ENCODE peak calls at places on chromosomes 5 and 9, in seven cellular contexts. X is fibroblast of lung, J is astrocyte, K is IMR-90, R is HepG2, G is GM23248, M is PC-9. Z is an unnamed sample.

GRCh38 chr9:88990721-88991065 is 575 bp upstream of the S1PR3 start:
- DNase-seq in J (no peak), K (no peak), M (no peak), G (no peak), R (no peak), X (no peak), Z (no peak)

GRCh38 chr9:15927131-15927530 is 374.3 kb downstream of the CCDC171 start:
- DNase-seq in G (peak), X (peak), R (no peak), M (no peak), J (peak), K (peak), Z (no peak)

GRCh38 chr5:158970569-158971014 is 129.1 kb downstream of the EBF1 start:
- DNase-seq in K (peak), M (no peak), X (no peak), R (no peak), J (peak), G (no peak), Z (no peak)

GRCh38 chr9:89790542-89791109 is 185.8 kb downstream of the GADD45G start:
- DNase-seq in X (no peak), R (no peak), J (no peak), G (no peak), M (no peak), K (no peak), Z (no peak)

GRCh38 chr9:37921546-37922300 is 17.8 kb upstream of the SLC25A51 start:
- DNase-seq in G (no peak), X (no peak), K (no peak), J (peak), R (no peak), M (no peak), Z (peak)

GRCh38 chr9:115073456-115073855 is 44.5 kb downstream of the TNC start:
- DNase-seq in K (no peak), J (no peak), G (no peak), R (no peak), X (no peak), M (no peak), Z (no peak)

GRCh38 chr5:936149-937144 is 43.8 kb downstream of the TRIP13 start:
- DNase-seq in R (no peak), G (no peak), K (no peak), X (no peak), J (no peak), M (no peak), Z (no peak)

GRCh38 chr9:109441296-109441695 is 56.8 kb downstream of the PTPN3 start:
- DNase-seq in G (peak), R (peak), M (no peak), X (no peak), K (no peak), J (no peak), Z (no peak)

GRCh38 chr5:145829708-145830361 is 5.3 kb downstream of the PRELID2 start:
- DNase-seq in K (no peak), R (peak), X (peak), M (no peak), G (no peak), J (no peak), Z (no peak)

GRCh38 chr5:126742425-126742824 is 34.5 kb upstream of the LMNB1 start:
- DNase-seq in K (no peak), J (no peak), G (no peak), R (no peak), X (no peak), M (no peak), Z (no peak)

GRCh38 chr5:37222181-37222580 is 27.0 kb downstream of the CPLANE1 start:
- DNase-seq in X (no peak), M (no peak), G (no peak), R (no peak), J (no peak), K (no peak), Z (no peak)

GRCh38 chr5:38022621-38023020 is 182.8 kb upstream of the GDNF start:
- DNase-seq in M (no peak), X (no peak), J (no peak), R (no peak), G (no peak), K (no peak), Z (no peak)

GRCh38 chr9:136695435-136695895 is 8.2 kb upstream of the AGPAT2 start:
- DNase-seq in G (no peak), R (no peak), K (no peak), J (no peak), M (peak), X (no peak), Z (no peak)

GRCh38 chr9:137605146-137606004 is at the start of gene ARRDC1:
- DNase-seq in K (peak), R (peak), G (peak), X (peak), M (peak), J (peak), Z (peak)

GRCh38 chr5:87539839-87540238 is 127.1 kb upstream of the CCNH start:
- DNase-seq in G (no peak), K (no peak), X (no peak), J (no peak), R (no peak), M (no peak), Z (no peak)

GRCh38 chr5:149019562-149020140 is 43.2 kb downstream of the SH3TC2 start:
- DNase-seq in M (no peak), R (no peak), J (no peak), X (peak), K (peak), G (no peak), Z (no peak)

DNA sequence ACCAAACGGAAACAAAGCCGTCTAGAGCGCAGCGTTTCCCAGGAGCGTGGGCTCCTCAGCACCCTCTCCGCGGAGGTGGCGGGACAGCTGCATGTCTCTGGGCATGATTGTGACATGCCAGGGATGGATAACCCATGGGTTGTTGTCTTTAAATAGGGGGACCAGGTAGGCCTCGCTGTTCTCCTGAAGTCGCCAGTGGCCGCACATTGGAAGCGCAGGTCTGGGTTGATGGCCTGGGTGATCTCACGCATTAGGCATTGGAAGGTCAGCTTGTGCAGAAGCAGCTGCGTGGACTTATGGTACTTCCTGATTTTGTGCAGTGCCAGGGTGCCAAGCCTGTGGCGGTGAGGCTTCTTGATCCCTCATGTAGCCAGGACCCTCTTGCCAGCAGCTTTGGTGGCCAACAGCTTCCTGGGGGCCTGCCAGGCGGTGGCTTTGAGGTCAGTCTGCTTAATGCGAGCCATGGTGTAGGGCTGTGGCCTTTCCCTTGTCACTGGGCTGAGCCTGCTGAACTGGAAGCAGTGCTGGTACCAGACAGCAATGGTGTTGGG is 6.3 kb upstream of the TAF11L3 start:
- DNase-seq in J (no peak), X (no peak), M (no peak), K (no peak), R (no peak), G (no peak), Z (no peak)
- H2AFZ ChIP-seq in J (no peak), X (no peak), M (no peak), K (no peak), R (no peak), G (no peak), Z (no peak)

GRCh38 chr9:27600254-27600653 is 27.0 kb upstream of the C9orf72 start:
- DNase-seq in M (no peak), J (no peak), R (no peak), G (no peak), X (no peak), K (no peak), Z (no peak)
- H2AFZ ChIP-seq in M (no peak), J (no peak), R (no peak), G (no peak), X (no peak), K (no peak), Z (no peak)

DNA sequence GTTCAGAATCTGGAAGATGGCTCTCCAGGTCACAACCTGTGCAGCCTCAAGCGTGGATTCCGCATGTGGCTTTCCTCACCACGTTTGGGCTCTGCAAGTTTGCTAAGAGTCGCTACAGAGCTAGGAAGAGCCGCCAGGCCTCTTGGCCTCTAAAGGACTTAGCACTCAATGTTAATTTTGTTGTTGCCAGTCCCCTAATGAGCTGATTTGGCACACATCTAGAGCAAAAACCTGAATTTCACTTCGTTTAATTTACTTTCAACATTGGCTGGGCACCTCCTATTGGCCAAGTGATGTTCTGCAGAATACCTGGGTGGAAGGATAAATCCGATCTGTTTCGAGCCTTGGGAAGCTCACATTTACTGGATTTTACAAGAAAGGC is 65.8 kb upstream of the UNC5A start:
- DNase-seq in K (no peak), J (no peak), X (peak), R (no peak), M (no peak), G (no peak), Z (no peak)
- H2AFZ ChIP-seq in K (no peak), J (no peak), X (no peak), R (no peak), M (no peak), G (no peak), Z (no peak)

GRCh38 chr5:98957307-98957706 is 28.5 kb upstream of the CHD1 start:
- DNase-seq in M (no peak), K (no peak), X (no peak), R (no peak), J (no peak), G (no peak), Z (no peak)

DNA sequence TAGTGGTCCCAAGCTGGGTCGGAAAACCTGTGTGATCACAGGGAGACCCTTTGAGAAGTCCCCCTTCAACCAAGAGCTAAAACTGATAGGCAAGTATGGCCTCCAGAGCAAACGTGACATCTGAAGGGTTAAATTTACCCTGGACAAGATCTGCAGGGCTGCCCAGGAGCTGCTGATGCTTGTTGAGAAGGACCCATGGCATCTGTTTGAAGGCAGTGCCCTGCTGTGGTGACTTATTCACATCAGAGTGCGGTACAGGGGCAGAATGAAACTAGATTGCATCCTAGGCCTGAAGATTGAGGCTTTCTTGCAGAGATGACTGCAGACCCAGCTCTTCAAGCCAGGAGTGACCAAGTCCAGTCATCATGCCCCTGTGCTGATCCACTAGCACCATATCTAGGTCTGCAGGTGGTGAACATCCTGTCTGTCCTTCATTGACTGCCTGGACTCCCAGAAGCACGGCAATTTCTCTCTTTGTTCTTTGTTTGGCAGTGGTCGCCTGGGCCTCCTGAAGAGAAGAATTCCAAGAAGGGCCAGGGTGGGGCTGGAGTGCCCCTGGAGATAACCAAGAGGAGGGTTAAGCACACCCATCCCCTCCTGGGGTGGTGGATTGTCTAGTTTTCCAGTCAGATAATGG is 25.7 kb upstream of the CHD1 start:
- DNase-seq in M (no peak), X (no peak), K (no peak), J (no peak), G (no peak), R (no peak), Z (no peak)
- H2AFZ ChIP-seq in M (no peak), X (no peak), K (no peak), J (no peak), G (no peak), R (no peak), Z (no peak)

GRCh38 chr5:10856646-10857332 is 95.8 kb upstream of the DAP start:
- DNase-seq in J (peak), M (no peak), K (peak), G (peak), X (peak), R (peak), Z (no peak)

GRCh38 chr5:10854526-10855277 is 93.7 kb upstream of the DAP start:
- DNase-seq in G (peak), X (no peak), K (no peak), R (no peak), J (no peak), M (no peak), Z (no peak)

GRCh38 chr5:10858307-10858706 is 97.3 kb upstream of the DAP start:
- DNase-seq in M (no peak), R (no peak), X (no peak), G (no peak), K (no peak), J (no peak), Z (no peak)

GRCh38 chr5:10857333-10857723 is 96.3 kb upstream of the DAP start:
- DNase-seq in R (no peak), M (no peak), X (no peak), K (no peak), G (no peak), J (no peak), Z (no peak)

DNA sequence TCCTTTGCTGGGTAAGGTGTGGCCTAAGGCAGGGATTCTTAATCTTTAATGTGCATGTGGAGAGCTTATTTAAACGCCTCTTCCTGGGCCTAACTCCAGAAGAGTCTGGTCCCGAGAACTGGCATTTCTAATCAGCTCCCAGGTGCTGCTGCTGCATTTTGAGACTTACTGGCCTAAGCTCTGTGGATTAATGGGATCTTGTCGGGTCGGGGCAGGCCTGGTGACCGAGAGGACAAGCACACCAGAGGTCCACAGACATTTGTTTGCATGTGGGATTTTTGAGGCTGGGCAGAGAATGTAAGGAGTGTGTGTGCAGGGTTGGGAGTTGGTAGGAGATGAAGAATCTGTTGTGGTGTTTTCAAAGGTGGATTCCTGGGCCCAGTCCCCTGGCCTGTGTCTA is 95.0 kb upstream of the DAP start:
- DNase-seq in J (no peak), M (no peak), K (no peak), G (no peak), R (no peak), X (no peak), Z (no peak)
- H2AFZ ChIP-seq in J (no peak), M (no peak), K (peak), G (no peak), R (no peak), X (no peak), Z (no peak)

DNA sequence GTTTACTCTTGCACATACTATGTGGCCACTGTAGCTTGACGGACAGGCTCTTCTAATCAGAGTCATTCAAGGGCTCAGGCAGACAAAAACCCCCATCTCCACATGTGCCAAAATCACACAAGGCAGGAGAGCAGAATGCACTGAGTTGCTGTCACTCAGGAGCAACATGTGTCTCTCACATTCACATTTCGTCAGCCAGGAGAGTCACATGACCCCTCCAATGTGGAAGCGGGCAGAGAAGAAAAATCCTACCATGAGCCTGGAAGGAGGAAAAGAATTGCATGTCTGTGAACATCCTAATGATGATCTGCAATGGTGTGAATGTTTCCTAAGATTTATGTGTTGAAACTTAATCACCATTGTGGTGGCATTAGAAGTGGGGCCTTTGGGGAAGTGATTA is 69.9 kb upstream of the MSX2 start:
- DNase-seq in R (no peak), K (no peak), M (no peak), G (no peak), J (no peak), X (no peak), Z (no peak)
- H2AFZ ChIP-seq in R (no peak), K (no peak), M (no peak), G (no peak), J (no peak), X (no peak), Z (no peak)

GRCh38 chr9:94703488-94704140 is 22.9 kb upstream of the AOPEP start:
- DNase-seq in X (no peak), G (no peak), J (no peak), M (no peak), R (peak), K (no peak), Z (no peak)
- H2AFZ ChIP-seq in X (no peak), G (no peak), J (no peak), M (no peak), R (peak), K (no peak), Z (no peak)

DNA sequence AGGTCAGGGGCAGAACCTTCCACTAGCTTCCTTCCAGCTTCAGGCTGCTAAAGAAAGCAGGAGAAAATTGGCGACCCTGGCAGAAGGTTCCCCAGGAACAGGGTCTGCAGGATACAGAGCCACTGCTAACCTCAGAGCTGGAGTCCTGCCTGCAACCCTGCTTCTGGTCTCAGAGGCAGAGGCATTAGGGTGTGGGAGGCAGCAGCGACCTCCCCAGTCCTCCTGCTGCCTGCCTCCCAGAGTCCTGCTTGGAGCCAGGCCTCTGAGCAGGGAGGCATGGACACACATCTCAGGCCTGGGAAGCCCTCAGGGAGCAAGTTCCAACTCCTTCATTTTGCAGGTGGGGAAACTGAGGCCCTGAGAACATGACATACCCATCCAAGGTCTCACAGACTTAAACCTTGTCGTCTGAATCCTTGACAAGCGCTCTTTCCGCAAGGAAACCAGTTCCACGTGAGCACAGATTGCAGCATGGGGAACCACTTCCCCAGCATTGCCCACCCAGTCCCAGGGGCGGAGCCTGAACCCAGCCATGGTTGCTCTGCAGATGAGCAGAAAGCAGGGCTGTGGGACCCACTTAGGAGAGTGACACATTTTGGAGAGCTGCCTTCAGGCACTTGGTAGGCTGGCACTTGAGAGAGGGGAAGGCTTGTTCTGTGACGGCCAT is 28.2 kb upstream of the HAND1 start:
- DNase-seq in J (no peak), K (no peak), X (no peak), R (no peak), M (no peak), G (no peak), Z (no peak)
- H2AFZ ChIP-seq in J (no peak), K (no peak), X (no peak), R (no peak), M (no peak), G (no peak), Z (no peak)

Z was measured in keratinocyte.